ENCODE peak calls at places on chromosomes 16 and 17, in six cellular contexts. One of them, this sample, is unnamed.

GRCh38 chr16:20901441-20902112 is 1.0 kb downstream of the LYRM1 start:
- DNase-seq in HEK293T: peak
- DNase-seq in NCI-H510A treated with DMSO at 0.1 percent for 48 hours: peak
- DNase-seq in T-helper 9 cell: no peak
- DNase-seq in NCI-H446 treated with DMSO at 0.1 percent for 48 hours: peak
- DNase-seq in ELR: peak
- DNase-seq in this sample: peak

GRCh38 chr16:29994613-29995329 is 646 bp downstream of the HIRIP3 start:
- DNase-seq in HEK293T: peak
- DNase-seq in NCI-H510A treated with DMSO at 0.1 percent for 48 hours: peak
- DNase-seq in T-helper 9 cell: no peak
- DNase-seq in NCI-H446 treated with DMSO at 0.1 percent for 48 hours: no peak
- DNase-seq in ELR: peak
- DNase-seq in this sample: no peak

GRCh38 chr16:60204221-60204620 is 1470.1 kb upstream of the GOT2 start:
- DNase-seq in HEK293T: no peak
- DNase-seq in NCI-H510A treated with DMSO at 0.1 percent for 48 hours: no peak
- DNase-seq in T-helper 9 cell: no peak
- DNase-seq in NCI-H446 treated with DMSO at 0.1 percent for 48 hours: no peak
- DNase-seq in ELR: peak
- DNase-seq in this sample: no peak

GRCh38 chr16:30351586-30352419 is 3.3 kb downstream of the CD2BP2 start:
- DNase-seq in HEK293T: no peak
- DNase-seq in NCI-H510A treated with DMSO at 0.1 percent for 48 hours: no peak
- DNase-seq in T-helper 9 cell: no peak
- DNase-seq in NCI-H446 treated with DMSO at 0.1 percent for 48 hours: peak
- DNase-seq in ELR: peak
- DNase-seq in this sample: peak

GRCh38 chr16:46918905-46919792 is 35.0 kb downstream of the GPT2 start:
- DNase-seq in HEK293T: no peak
- DNase-seq in NCI-H510A treated with DMSO at 0.1 percent for 48 hours: peak
- DNase-seq in T-helper 9 cell: no peak
- DNase-seq in NCI-H446 treated with DMSO at 0.1 percent for 48 hours: no peak
- DNase-seq in ELR: no peak
- DNase-seq in this sample: no peak

GRCh38 chr17:81153340-81153803 is 11.9 kb upstream of the PVALEF start:
- DNase-seq in HEK293T: no peak
- DNase-seq in NCI-H510A treated with DMSO at 0.1 percent for 48 hours: no peak
- DNase-seq in T-helper 9 cell: no peak
- DNase-seq in NCI-H446 treated with DMSO at 0.1 percent for 48 hours: no peak
- DNase-seq in ELR: peak
- DNase-seq in this sample: peak

GRCh38 chr17:34066528-34066927 is 188.6 kb upstream of the CCL2 start:
- DNase-seq in HEK293T: no peak
- DNase-seq in NCI-H510A treated with DMSO at 0.1 percent for 48 hours: no peak
- DNase-seq in T-helper 9 cell: no peak
- DNase-seq in NCI-H446 treated with DMSO at 0.1 percent for 48 hours: no peak
- DNase-seq in ELR: no peak
- DNase-seq in this sample: no peak

GRCh38 chr17:64679710-64680216 is 17.7 kb upstream of the SMURF2 start:
- DNase-seq in HEK293T: no peak
- DNase-seq in NCI-H510A treated with DMSO at 0.1 percent for 48 hours: no peak
- DNase-seq in T-helper 9 cell: no peak
- DNase-seq in NCI-H446 treated with DMSO at 0.1 percent for 48 hours: no peak
- DNase-seq in ELR: peak
- DNase-seq in this sample: no peak

GRCh38 chr17:31309525-31309924 is 4.3 kb downstream of the EVI2B start:
- DNase-seq in HEK293T: no peak
- DNase-seq in NCI-H510A treated with DMSO at 0.1 percent for 48 hours: no peak
- DNase-seq in T-helper 9 cell: no peak
- DNase-seq in NCI-H446 treated with DMSO at 0.1 percent for 48 hours: no peak
- DNase-seq in ELR: no peak
- DNase-seq in this sample: no peak

GRCh38 chr17:73231363-73231762 is 30.3 kb downstream of the CPSF4L start:
- DNase-seq in HEK293T: peak
- DNase-seq in NCI-H510A treated with DMSO at 0.1 percent for 48 hours: no peak
- DNase-seq in T-helper 9 cell: no peak
- DNase-seq in NCI-H446 treated with DMSO at 0.1 percent for 48 hours: no peak
- DNase-seq in ELR: peak
- DNase-seq in this sample: no peak

GRCh38 chr16:83744521-83744981 is 63.2 kb upstream of the HSBP1 start:
- DNase-seq in HEK293T: no peak
- DNase-seq in NCI-H510A treated with DMSO at 0.1 percent for 48 hours: no peak
- DNase-seq in T-helper 9 cell: no peak
- DNase-seq in NCI-H446 treated with DMSO at 0.1 percent for 48 hours: no peak
- DNase-seq in ELR: peak
- DNase-seq in this sample: peak

GRCh38 chr17:7038025-7038862 is 2.4 kb downstream of the SLC16A13 start:
- DNase-seq in HEK293T: no peak
- DNase-seq in NCI-H510A treated with DMSO at 0.1 percent for 48 hours: no peak
- DNase-seq in T-helper 9 cell: no peak
- DNase-seq in NCI-H446 treated with DMSO at 0.1 percent for 48 hours: no peak
- DNase-seq in ELR: no peak
- DNase-seq in this sample: no peak

GRCh38 chr16:27526169-27526568 is 23.5 kb downstream of the GTF3C1 start:
- DNase-seq in HEK293T: no peak
- DNase-seq in NCI-H510A treated with DMSO at 0.1 percent for 48 hours: peak
- DNase-seq in T-helper 9 cell: no peak
- DNase-seq in NCI-H446 treated with DMSO at 0.1 percent for 48 hours: no peak
- DNase-seq in ELR: no peak
- DNase-seq in this sample: no peak

GRCh38 chr17:49871211-49871610 is 23.3 kb upstream of the TAC4 start:
- DNase-seq in HEK293T: no peak
- DNase-seq in NCI-H510A treated with DMSO at 0.1 percent for 48 hours: no peak
- DNase-seq in T-helper 9 cell: no peak
- DNase-seq in NCI-H446 treated with DMSO at 0.1 percent for 48 hours: no peak
- DNase-seq in ELR: no peak
- DNase-seq in this sample: no peak

GRCh38 chr16:67339453-67339852 is 12.8 kb downstream of the LRRC36 start:
- DNase-seq in HEK293T: no peak
- DNase-seq in NCI-H510A treated with DMSO at 0.1 percent for 48 hours: no peak
- DNase-seq in T-helper 9 cell: no peak
- DNase-seq in NCI-H446 treated with DMSO at 0.1 percent for 48 hours: no peak
- DNase-seq in ELR: peak
- DNase-seq in this sample: no peak

GRCh38 chr17:16935786-16936185 is 36.1 kb downstream of the TNFRSF13B start:
- DNase-seq in HEK293T: no peak
- DNase-seq in NCI-H510A treated with DMSO at 0.1 percent for 48 hours: no peak
- DNase-seq in T-helper 9 cell: no peak
- DNase-seq in NCI-H446 treated with DMSO at 0.1 percent for 48 hours: no peak
- DNase-seq in ELR: no peak
- DNase-seq in this sample: no peak

GRCh38 chr16:25111403-25112166 is at the start of gene LCMT1:
- DNase-seq in HEK293T: peak
- DNase-seq in NCI-H510A treated with DMSO at 0.1 percent for 48 hours: peak
- DNase-seq in T-helper 9 cell: peak
- DNase-seq in NCI-H446 treated with DMSO at 0.1 percent for 48 hours: peak
- DNase-seq in ELR: peak
- DNase-seq in this sample: peak

GRCh38 chr17:7107012-7107754 is 7.4 kb downstream of the ASGR2 start:
- DNase-seq in HEK293T: peak
- DNase-seq in NCI-H510A treated with DMSO at 0.1 percent for 48 hours: peak
- DNase-seq in T-helper 9 cell: no peak
- DNase-seq in NCI-H446 treated with DMSO at 0.1 percent for 48 hours: no peak
- DNase-seq in ELR: no peak
- DNase-seq in this sample: no peak

GRCh38 chr17:29579866-29580771 is 9.3 kb downstream of the GIT1 start:
- DNase-seq in HEK293T: peak
- DNase-seq in NCI-H510A treated with DMSO at 0.1 percent for 48 hours: peak
- DNase-seq in T-helper 9 cell: peak
- DNase-seq in NCI-H446 treated with DMSO at 0.1 percent for 48 hours: peak
- DNase-seq in ELR: peak
- DNase-seq in this sample: peak

GRCh38 chr17:35433075-35433894 is 985 bp upstream of the SLFN12 start:
- DNase-seq in HEK293T: peak
- DNase-seq in NCI-H510A treated with DMSO at 0.1 percent for 48 hours: no peak
- DNase-seq in T-helper 9 cell: peak
- DNase-seq in NCI-H446 treated with DMSO at 0.1 percent for 48 hours: no peak
- DNase-seq in ELR: peak
- DNase-seq in this sample: no peak

GRCh38 chr17:42629420-42630009 is 20.0 kb downstream of the TUBG1 start:
- DNase-seq in HEK293T: no peak
- DNase-seq in NCI-H510A treated with DMSO at 0.1 percent for 48 hours: no peak
- DNase-seq in T-helper 9 cell: no peak
- DNase-seq in NCI-H446 treated with DMSO at 0.1 percent for 48 hours: no peak
- DNase-seq in ELR: peak
- DNase-seq in this sample: no peak

GRCh38 chr16:88566158-88566557 is 4.0 kb upstream of the ZC3H18 start:
- DNase-seq in HEK293T: no peak
- DNase-seq in NCI-H510A treated with DMSO at 0.1 percent for 48 hours: no peak
- DNase-seq in T-helper 9 cell: no peak
- DNase-seq in NCI-H446 treated with DMSO at 0.1 percent for 48 hours: no peak
- DNase-seq in ELR: peak
- DNase-seq in this sample: no peak

This sample was measured in occipital lobe.